ENCODE peak calls at places on chromosomes 11 and 22, in nine cellular contexts. Q is colonic mucosa, G is natural killer cell, P is GM13976, D is A549, A is body of pancreas, H is gastrocnemius medialis, Z is PC-3, Y is esophagus squamous epithelium. V is an unnamed sample.

GRCh38 chr11:2825886-2826678 is 59.5 kb downstream of the CDKN1C start:
- DNase-seq in Q (peak), G (no peak), P (no peak), D (no peak), A (peak), H (peak), Z (peak), Y (no peak), V (no peak)

GRCh38 chr22:29617922-29618629 is 14.6 kb downstream of the NF2 start:
- DNase-seq in Q (no peak), G (no peak), P (no peak), D (no peak), A (no peak), H (no peak), Z (peak), Y (no peak), V (no peak)

GRCh38 chr11:128716661-128717210 is 22.9 kb downstream of the FLI1 start:
- DNase-seq in Q (no peak), G (no peak), P (no peak), D (no peak), A (no peak), H (no peak), Z (no peak), Y (no peak), V (no peak)

GRCh38 chr22:37377927-37378326 is 49.4 kb downstream of the ELFN2 start:
- DNase-seq in Q (no peak), G (no peak), P (no peak), D (no peak), A (no peak), H (no peak), Z (no peak), Y (no peak), V (no peak)

GRCh38 chr11:58631378-58631777 is 8.9 kb downstream of the CNTF start:
- DNase-seq in Q (no peak), G (no peak), P (no peak), D (no peak), A (no peak), H (no peak), Z (no peak), Y (no peak), V (no peak)

GRCh38 chr11:61079416-61080150 is 22.7 kb upstream of the CD5 start:
- DNase-seq in Q (no peak), G (no peak), P (no peak), D (no peak), A (no peak), H (no peak), Z (no peak), Y (no peak), V (no peak)

GRCh38 chr11:69377953-69378302 is 84.0 kb downstream of the MYEOV start:
- DNase-seq in Q (no peak), G (no peak), P (no peak), D (no peak), A (no peak), H (no peak), Z (no peak), Y (no peak), V (no peak)

GRCh38 chr22:37163618-37164534 is 14.2 kb upstream of the IL2RB start:
- DNase-seq in Q (no peak), G (peak), P (peak), D (no peak), A (no peak), H (no peak), Z (no peak), Y (no peak), V (no peak)

GRCh38 chr11:12246169-12246568 is 131.2 kb upstream of the PARVA start:
- DNase-seq in Q (no peak), G (no peak), P (no peak), D (no peak), A (no peak), H (no peak), Z (no peak), Y (no peak), V (no peak)

GRCh38 chr22:45869448-45869847 is 107.5 kb downstream of the WNT7B start:
- DNase-seq in Q (no peak), G (peak), P (no peak), D (no peak), A (no peak), H (no peak), Z (no peak), Y (no peak), V (no peak)

GRCh38 chr22:45638834-45639746 is 32.5 kb upstream of the ATXN10 start:
- DNase-seq in Q (peak), G (no peak), P (no peak), D (peak), A (no peak), H (peak), Z (peak), Y (peak), V (no peak)

GRCh38 chr11:34626393-34626792 is 5.5 kb downstream of the EHF start:
- DNase-seq in Q (no peak), G (no peak), P (no peak), D (no peak), A (no peak), H (no peak), Z (no peak), Y (no peak), V (no peak)

GRCh38 chr11:65560555-65561418 is 2.6 kb upstream of the LTBP3 start:
- DNase-seq in Q (peak), G (no peak), P (no peak), D (peak), A (no peak), H (peak), Z (peak), Y (no peak), V (no peak)

GRCh38 chr11:121800704-121801516 is 315.1 kb downstream of the BLID start:
- DNase-seq in Q (no peak), G (no peak), P (no peak), D (no peak), A (no peak), H (no peak), Z (no peak), Y (no peak), V (no peak)

GRCh38 chr11:112352907-112353306 is 92.2 kb upstream of the PLET1 start:
- DNase-seq in Q (no peak), G (no peak), P (no peak), D (no peak), A (no peak), H (no peak), Z (peak), Y (no peak), V (no peak)

GRCh38 chr11:72591785-72592490 is 82.3 kb downstream of the PDE2A start:
- DNase-seq in Q (no peak), G (no peak), P (no peak), D (no peak), A (no peak), H (no peak), Z (no peak), Y (no peak), V (no peak)

GRCh38 chr22:16917144-16918003 is 90.6 kb downstream of the GAB4 start:
- DNase-seq in Q (peak), G (peak), P (peak), D (peak), A (peak), H (peak), Z (peak), Y (no peak), V (peak)

GRCh38 chr11:122198291-122198983 is 82.4 kb upstream of the BLID start:
- DNase-seq in Q (no peak), G (no peak), P (no peak), D (no peak), A (no peak), H (no peak), Z (peak), Y (no peak), V (no peak)

GRCh38 chr11:102012946-102013345 is 34.3 kb upstream of the CFAP300 start:
- DNase-seq in Q (no peak), G (no peak), P (no peak), D (no peak), A (no peak), H (no peak), Z (no peak), Y (no peak), V (no peak)

GRCh38 chr22:48755332-48755949 is 1072.2 kb downstream of the BRD1 start:
- DNase-seq in Q (peak), G (no peak), P (peak), D (no peak), A (no peak), H (no peak), Z (no peak), Y (no peak), V (peak)

GRCh38 chr22:47604563-47604962 is 842.1 kb downstream of the TBC1D22A start:
- DNase-seq in Q (no peak), G (no peak), P (no peak), D (no peak), A (no peak), H (no peak), Z (no peak), Y (no peak), V (no peak)

GRCh38 chr11:40032331-40032730 is 1427.1 kb downstream of the LRRC4C start:
- DNase-seq in Q (no peak), G (no peak), P (no peak), D (no peak), A (no peak), H (no peak), Z (no peak), Y (no peak), V (no peak)

GRCh38 chr11:114134870-114135269 is 75.4 kb downstream of the ZBTB16 start:
- DNase-seq in Q (no peak), G (no peak), P (no peak), D (no peak), A (no peak), H (no peak), Z (peak), Y (no peak), V (no peak)

GRCh38 chr22:30701872-30702271 is 7.2 kb downstream of the OSBP2 start:
- DNase-seq in Q (no peak), G (no peak), P (no peak), D (no peak), A (no peak), H (no peak), Z (peak), Y (no peak), V (no peak)

GRCh38 chr11:18322818-18323570 is 627 bp downstream of the GTF2H1 start:
- DNase-seq in Q (no peak), G (no peak), P (no peak), D (peak), A (no peak), H (no peak), Z (no peak), Y (no peak), V (no peak)

GRCh38 chr22:46025973-46026906 is 49.3 kb upstream of the WNT7B start:
- DNase-seq in Q (no peak), G (no peak), P (no peak), D (no peak), A (peak), H (peak), Z (no peak), Y (no peak), V (no peak)

DNA sequence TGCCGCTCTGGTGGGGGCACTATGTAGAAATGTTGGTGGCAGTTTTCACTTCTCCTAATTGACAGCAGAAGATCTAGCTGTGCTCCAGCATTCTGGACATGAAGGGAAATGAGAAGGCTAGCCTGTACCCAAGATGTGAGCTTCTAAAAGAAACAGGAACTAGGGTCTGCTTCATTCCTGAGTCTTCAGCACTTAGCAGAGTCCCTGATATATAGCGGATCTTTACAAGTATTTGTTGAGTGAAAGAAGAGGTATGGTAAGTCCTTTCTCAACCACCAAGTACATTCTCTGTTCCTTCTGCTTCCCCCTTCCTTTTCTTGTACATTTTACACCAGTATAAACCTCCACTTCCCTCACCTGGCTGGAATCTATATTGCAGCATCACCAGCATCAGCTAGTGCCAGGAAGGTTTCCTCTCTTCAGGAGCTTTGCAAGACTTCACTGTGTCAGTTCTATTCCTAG is 408.3 kb upstream of the CADM1 start:
- DNase-seq in Q (no peak), G (no peak), P (no peak), D (no peak), A (no peak), H (no peak), Z (no peak), Y (no peak), V (no peak)
- TF ChIP-seq CTCF in Q (no peak), G (no peak), P (peak), D (no peak), A (no peak), H (no peak), Z (no peak), Y (no peak), V (peak)

GRCh38 chr11:123558536-123559315 is 95.7 kb downstream of the SCN3B start:
- DNase-seq in Q (no peak), G (no peak), P (no peak), D (no peak), A (no peak), H (no peak), Z (no peak), Y (no peak), V (no peak)

GRCh38 chr11:123562166-123562565 is 92.3 kb downstream of the SCN3B start:
- DNase-seq in Q (no peak), G (no peak), P (no peak), D (no peak), A (peak), H (no peak), Z (no peak), Y (no peak), V (no peak)

GRCh38 chr11:123560001-123560400 is 94.4 kb downstream of the SCN3B start:
- DNase-seq in Q (no peak), G (no peak), P (peak), D (no peak), A (peak), H (peak), Z (no peak), Y (no peak), V (no peak)

GRCh38 chr11:123561046-123561781 is 93.2 kb downstream of the SCN3B start:
- DNase-seq in Q (no peak), G (no peak), P (no peak), D (no peak), A (peak), H (peak), Z (no peak), Y (no peak), V (peak)

GRCh38 chr11:123559418-123559817 is 95.0 kb downstream of the SCN3B start:
- DNase-seq in Q (no peak), G (no peak), P (no peak), D (no peak), A (no peak), H (no peak), Z (no peak), Y (no peak), V (no peak)
- TF ChIP-seq CTCF in Q (no peak), G (no peak), P (no peak), D (no peak), A (no peak), H (no peak), Z (no peak), Y (no peak), V (peak)

DNA sequence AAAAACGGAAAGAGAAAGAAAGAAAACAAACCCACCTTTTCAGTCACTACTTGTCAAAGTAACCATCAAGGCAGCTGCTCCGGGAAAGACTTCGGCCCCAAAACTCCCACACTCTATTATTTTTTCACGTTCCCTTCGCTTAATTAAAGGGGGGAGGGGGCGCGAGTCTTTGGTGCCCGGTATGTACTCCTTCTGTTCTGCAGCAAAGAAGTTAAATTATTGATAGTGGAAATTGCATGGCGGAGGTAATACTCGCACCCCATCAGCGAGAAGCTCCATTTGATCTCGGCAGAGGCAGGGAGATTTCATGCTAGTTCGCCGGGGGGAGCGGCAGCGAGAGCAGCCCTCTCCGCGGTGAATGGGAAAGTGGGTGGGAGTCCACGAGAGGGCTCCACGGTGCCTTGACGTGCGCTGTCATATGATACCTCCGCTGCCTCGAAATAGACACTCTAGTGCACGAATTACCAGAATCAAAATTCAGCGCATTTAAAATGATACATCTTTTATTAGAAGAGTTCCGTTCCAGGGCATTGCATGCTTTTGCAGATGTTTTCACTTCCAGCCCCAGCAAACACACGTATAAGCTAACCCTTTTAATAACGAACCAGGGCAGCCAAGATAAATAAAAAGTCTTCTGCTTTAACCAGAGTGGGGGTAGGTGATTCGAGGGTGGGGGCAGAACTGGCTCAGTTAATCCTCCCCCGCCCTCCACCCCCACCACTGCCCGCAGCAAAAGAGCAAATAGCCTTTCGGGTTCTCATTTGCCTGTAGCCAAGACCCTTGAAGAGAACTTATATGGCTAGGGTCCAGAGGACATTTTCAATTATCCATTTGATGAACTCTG is 1.2 kb upstream of the BDNF start:
- DNase-seq in Q (peak), G (no peak), P (peak), D (peak), A (no peak), H (no peak), Z (peak), Y (no peak), V (no peak)
- TF ChIP-seq CTCF in Q (no peak), G (no peak), P (no peak), D (peak), A (no peak), H (no peak), Z (peak), Y (no peak), V (peak)

GRCh38 chr11:46017341-46017740 is 94.9 kb downstream of the LARGE2 start:
- DNase-seq in Q (no peak), G (no peak), P (no peak), D (peak), A (no peak), H (no peak), Z (no peak), Y (no peak), V (no peak)
- TF ChIP-seq CTCF in Q (no peak), G (no peak), P (no peak), D (no peak), A (no peak), H (no peak), Z (no peak), Y (no peak), V (no peak)

GRCh38 chr22:34236527-34236926 is 316.3 kb upstream of the LARGE1 start:
- DNase-seq in Q (no peak), G (no peak), P (no peak), D (no peak), A (no peak), H (peak), Z (no peak), Y (no peak), V (no peak)
- TF ChIP-seq CTCF in Q (no peak), G (no peak), P (no peak), D (no peak), A (no peak), H (no peak), Z (no peak), Y (no peak), V (no peak)

V was measured in progenitor cell of endocrine pancreas.